ENCODE peak calls at places on chromosomes 13 and 19, in seven cellular contexts. J is A549, F is IMR-90, Y is uterus, Q is suprapubic skin, V is adrenal gland, B is body of pancreas. W is an unnamed sample.
A peak's percentile ranks its signal among the peaks of the same experiment; 100 is the strongest.

GRCh38 chr13:94128430-94128829 is 351.1 kb downstream of the DCT start:
- DNase-seq in J (no peak), F (no peak), B (peak; percentile 13), Q (no peak), Y (peak; percentile 21), V (no peak), W (no peak)

GRCh38 chr13:80341098-80341701 is at the start of gene SPRY2:
- DNase-seq in Q (peak; percentile 97), F (peak; percentile 96), B (peak; percentile 95), J (peak; percentile 74), Y (peak; percentile 89), V (peak; percentile 94), W (peak; percentile 95)

GRCh38 chr19:52007436-52007804 is 591 bp downstream of the ZNF615 start:
- DNase-seq in B (peak; percentile 21), J (no peak), Q (no peak), Y (no peak), V (no peak), F (no peak), W (peak; percentile 14)

GRCh38 chr13:50144473-50145160 is 129.4 kb downstream of the KCNRG start:
- DNase-seq in V (no peak), B (no peak), J (no peak), F (no peak), Q (no peak), Y (no peak), W (no peak)

GRCh38 chr19:11479470-11480080 is 1.3 kb downstream of the ELAVL3 start:
- DNase-seq in Y (no peak), B (peak; percentile 27), Q (no peak), V (no peak), F (no peak), J (no peak), W (no peak)

GRCh38 chr19:14433454-14434156 is 499 bp downstream of the PKN1 start:
- DNase-seq in Y (peak; percentile 40), B (peak; percentile 52), V (no peak), J (no peak), Q (no peak), F (no peak), W (no peak)

GRCh38 chr13:48159436-48160225 is 64.7 kb upstream of the MED4 start:
- DNase-seq in Y (no peak), B (no peak), F (no peak), V (no peak), J (no peak), Q (no peak), W (no peak)

GRCh38 chr13:112885782-112886268 is 83.2 kb upstream of the MCF2L start:
- DNase-seq in F (peak; percentile 87), Q (peak; percentile 88), B (peak; percentile 95), Y (peak; percentile 70), J (peak; percentile 20), V (peak; percentile 90), W (peak; percentile 100)

GRCh38 chr19:29622191-29623070 is 16.3 kb downstream of the POP4 start:
- DNase-seq in Q (no peak), B (no peak), V (no peak), J (no peak), Y (no peak), F (no peak), W (no peak)

GRCh38 chr13:27079421-27079958 is 92.1 kb downstream of the USP12 start:
- DNase-seq in Q (no peak), Y (no peak), F (peak; percentile 67), J (no peak), B (no peak), V (no peak), W (no peak)

GRCh38 chr13:34361528-34361927 is 543.6 kb downstream of the RFC3 start:
- DNase-seq in J (no peak), Y (no peak), B (no peak), F (no peak), V (no peak), Q (no peak), W (no peak)

GRCh38 chr19:18596752-18597157 is 8.2 kb downstream of the REX1BD start:
- DNase-seq in V (peak; percentile 91), F (no peak), J (no peak), Q (no peak), Y (peak; percentile 41), B (peak; percentile 68), W (peak; percentile 76)

GRCh38 chr13:99380921-99381645 is 73.9 kb upstream of the GPR183 start:
- DNase-seq in F (peak; percentile 7), Y (no peak), V (no peak), Q (no peak), B (no peak), J (no peak), W (no peak)

GRCh38 chr19:1283207-1283916 is 2.3 kb upstream of the EFNA2 start:
- DNase-seq in B (no peak), J (no peak), F (no peak), V (no peak), Q (no peak), Y (no peak), W (no peak)

GRCh38 chr19:1285737-1286360 is at the start of gene EFNA2:
- DNase-seq in V (no peak), F (no peak), B (no peak), J (no peak), Y (no peak), Q (no peak), W (no peak)

GRCh38 chr19:1284979-1285736 is 515 bp upstream of the EFNA2 start:
- DNase-seq in B (no peak), Q (no peak), Y (no peak), J (no peak), V (no peak), F (no peak), W (no peak)

GRCh38 chr19:1283917-1284292 is 1.8 kb upstream of the EFNA2 start:
- DNase-seq in B (no peak), Y (no peak), J (no peak), Q (no peak), V (no peak), F (no peak), W (no peak)

DNA sequence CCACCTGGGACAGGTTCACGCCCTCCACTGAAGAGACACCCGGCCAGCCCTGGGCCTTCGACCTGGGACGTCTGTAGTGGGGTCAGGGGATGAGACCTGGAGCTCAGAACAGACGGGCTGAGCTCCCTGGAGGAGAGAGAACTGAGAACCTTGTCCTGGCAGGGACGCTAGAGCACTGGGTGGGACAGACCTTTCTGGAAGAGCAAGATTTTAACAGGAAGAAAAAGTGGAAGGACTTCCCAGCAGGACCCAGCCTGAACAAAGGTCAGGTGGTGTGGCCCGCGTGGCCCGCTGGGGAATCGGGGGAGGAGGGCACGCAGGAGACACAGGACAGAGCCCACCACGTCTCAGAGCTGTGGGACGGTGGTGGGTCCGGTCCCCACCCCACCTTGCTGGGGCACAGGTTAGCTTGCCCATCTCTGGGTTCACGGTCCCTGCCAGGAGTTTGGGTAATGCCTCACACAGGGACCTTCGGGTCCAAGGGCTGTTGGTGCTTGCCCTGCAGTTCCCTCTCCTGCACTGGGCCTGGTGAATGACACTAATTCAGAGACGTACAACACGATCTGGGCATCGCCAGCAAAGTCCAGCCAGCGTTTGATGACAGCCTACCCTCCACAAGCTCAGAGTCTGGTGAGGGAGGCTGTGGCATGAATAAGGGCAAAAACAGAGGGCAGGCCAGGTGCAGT is 1.2 kb upstream of the EFNA2 start:
- DNase-seq in V (no peak), B (no peak), J (no peak), Y (no peak), F (no peak), Q (no peak), W (no peak)
- TF ChIP-seq POLR2A in V (no peak), B (no peak), J (no peak), Y (no peak), F (no peak), Q (no peak), W (no peak)

DNA sequence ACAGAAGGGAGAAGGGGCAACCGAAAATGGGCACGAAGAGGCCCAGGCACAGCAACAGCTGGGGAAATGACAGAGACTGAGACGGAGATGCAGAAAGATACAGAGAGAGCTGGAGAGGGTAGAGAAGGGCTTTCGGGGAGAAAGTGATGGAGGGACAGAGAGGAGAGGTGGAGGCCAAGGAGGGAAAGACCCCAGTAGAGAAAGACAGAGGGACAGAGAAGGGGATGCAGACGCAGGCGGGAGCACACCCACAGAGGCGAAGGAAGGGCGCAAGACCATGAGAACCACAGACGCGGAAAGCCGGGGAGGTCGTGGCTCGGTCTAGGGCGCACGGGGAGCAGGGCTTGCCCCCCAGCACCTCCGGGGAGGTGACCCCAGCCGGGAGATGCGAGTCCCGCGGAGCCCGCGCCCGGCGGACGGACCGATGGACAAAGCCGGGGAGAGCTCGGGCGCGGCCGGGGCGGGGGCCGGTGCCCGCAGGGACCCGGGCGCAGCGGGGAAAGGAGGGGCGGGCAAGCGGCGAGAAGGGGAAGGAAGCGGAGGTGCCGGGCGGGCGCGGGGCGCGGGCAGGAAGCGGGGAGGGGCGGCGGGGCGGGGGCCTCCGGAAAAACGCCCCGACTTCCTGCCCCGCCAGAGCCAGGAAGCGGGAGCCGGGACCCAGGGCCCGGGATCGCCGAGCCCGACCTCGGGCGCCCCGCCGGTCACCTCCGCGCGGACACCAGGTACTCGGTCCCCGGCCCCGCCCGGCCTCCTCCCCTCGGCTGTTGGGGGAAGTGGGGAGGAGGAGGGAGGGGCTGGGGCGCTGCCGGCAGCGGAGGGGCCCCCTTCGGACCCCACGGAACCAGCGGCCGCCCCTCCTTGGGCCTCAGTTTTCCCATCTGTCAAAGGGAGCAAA is at the start of gene ARHGEF1:
- DNase-seq in F (no peak), J (peak; percentile 90), Q (no peak), B (peak; percentile 56), Y (peak; percentile 51), V (no peak), W (peak; percentile 65)
- TF ChIP-seq POLR2A in F (no peak), J (peak; percentile 58), Q (peak; percentile 26), B (peak; percentile 52), Y (peak; percentile 35), V (peak; percentile 26), W (no peak)

DNA sequence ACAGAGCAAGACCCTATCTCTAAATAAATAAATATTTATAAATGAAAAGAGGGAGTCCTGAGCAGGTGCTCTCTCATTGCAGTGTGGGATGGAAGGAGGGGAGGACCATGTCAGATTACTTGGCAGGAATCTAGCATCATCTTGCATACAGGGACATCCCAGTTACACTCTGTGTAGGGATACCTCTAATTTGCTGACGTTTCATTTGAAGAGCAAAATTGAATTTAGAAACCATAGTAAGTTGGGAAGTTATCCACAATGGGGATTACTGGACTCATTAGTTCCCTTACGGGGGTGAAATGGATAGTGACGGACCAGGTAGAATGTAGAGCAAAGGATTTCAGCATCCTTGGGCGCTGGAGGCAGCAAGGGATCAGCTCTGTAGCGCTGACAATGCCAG is 52.1 kb downstream of the ARHGEF18 start:
- DNase-seq in V (no peak), J (no peak), Q (no peak), F (no peak), Y (no peak), B (no peak), W (no peak)
- TF ChIP-seq POLR2A in V (no peak), J (no peak), Q (no peak), F (no peak), Y (no peak), B (no peak), W (no peak)

GRCh38 chr19:16167055-16167454 is 6.3 kb downstream of the CIB3 start:
- DNase-seq in F (no peak), B (no peak), V (no peak), Q (no peak), J (no peak), Y (no peak), W (no peak)

GRCh38 chr19:16164222-16164890 is 9.0 kb downstream of the CIB3 start:
- DNase-seq in V (no peak), F (no peak), J (no peak), B (no peak), Q (no peak), Y (no peak), W (no peak)

GRCh38 chr19:16166417-16166816 is 6.9 kb downstream of the CIB3 start:
- DNase-seq in V (no peak), J (no peak), B (no peak), Y (no peak), Q (no peak), F (no peak), W (no peak)

GRCh38 chr19:16168465-16169081 is 4.8 kb downstream of the CIB3 start:
- DNase-seq in B (no peak), V (no peak), J (no peak), F (peak; percentile 50), Q (no peak), Y (no peak), W (no peak)

GRCh38 chr19:16170134-16170533 is 3.2 kb downstream of the CIB3 start:
- DNase-seq in Y (no peak), J (no peak), Q (no peak), V (no peak), B (no peak), F (no peak), W (no peak)
- TF ChIP-seq POLR2A in Y (no peak), J (no peak), Q (no peak), V (no peak), B (no peak), F (no peak), W (no peak)